ENCODE peak calls at places on chromosome 1, in seven cellular contexts. One of them, this sample, is unnamed.
A peak's percentile ranks its signal among the peaks of the same experiment; 100 is the strongest.

GRCh38 chr1:168825129-168825528 is 96.1 kb upstream of the DPT start:
- DNase-seq in stimulated activated CD4-positive, alpha-beta T cell treated with anti-CD3 and anti-CD28 coated beads, Interleukin-2, amount 100 ng/mL, for 24 hours: no peak
- DNase-seq in T follicular helper cell: no peak
- DNase-seq in cardiac fibroblast: no peak
- DNase-seq in retina: no peak
- DNase-seq in frontal cortex: no peak
- DNase-seq in NCI-H1092: no peak
- DNase-seq in this sample: no peak

GRCh38 chr1:9340172-9340854 is 47.6 kb downstream of the SPSB1 start:
- DNase-seq in stimulated activated CD4-positive, alpha-beta T cell treated with anti-CD3 and anti-CD28 coated beads, Interleukin-2, amount 100 ng/mL, for 24 hours: no peak
- DNase-seq in T follicular helper cell: no peak
- DNase-seq in cardiac fibroblast: peak; percentile 35
- DNase-seq in retina: no peak
- DNase-seq in frontal cortex: no peak
- DNase-seq in NCI-H1092: no peak
- DNase-seq in this sample: no peak

GRCh38 chr1:36222481-36223372 is 1.5 kb upstream of the THRAP3 start:
- DNase-seq in stimulated activated CD4-positive, alpha-beta T cell treated with anti-CD3 and anti-CD28 coated beads, Interleukin-2, amount 100 ng/mL, for 24 hours: no peak
- DNase-seq in T follicular helper cell: no peak
- DNase-seq in cardiac fibroblast: peak; percentile 35
- DNase-seq in retina: no peak
- DNase-seq in frontal cortex: no peak
- DNase-seq in NCI-H1092: no peak
- DNase-seq in this sample: no peak

GRCh38 chr1:47324682-47325081 is 8.9 kb upstream of the CMPK1 start:
- DNase-seq in stimulated activated CD4-positive, alpha-beta T cell treated with anti-CD3 and anti-CD28 coated beads, Interleukin-2, amount 100 ng/mL, for 24 hours: no peak
- DNase-seq in T follicular helper cell: no peak
- DNase-seq in cardiac fibroblast: no peak
- DNase-seq in retina: no peak
- DNase-seq in frontal cortex: no peak
- DNase-seq in NCI-H1092: no peak
- DNase-seq in this sample: no peak

GRCh38 chr1:109434484-109434883 is 8.2 kb upstream of the PSMA5 start:
- DNase-seq in stimulated activated CD4-positive, alpha-beta T cell treated with anti-CD3 and anti-CD28 coated beads, Interleukin-2, amount 100 ng/mL, for 24 hours: no peak
- DNase-seq in T follicular helper cell: no peak
- DNase-seq in cardiac fibroblast: no peak
- DNase-seq in retina: no peak
- DNase-seq in frontal cortex: no peak
- DNase-seq in NCI-H1092: no peak
- DNase-seq in this sample: no peak

GRCh38 chr1:37471345-37472231 is 2.8 kb upstream of the ZC3H12A start:
- DNase-seq in stimulated activated CD4-positive, alpha-beta T cell treated with anti-CD3 and anti-CD28 coated beads, Interleukin-2, amount 100 ng/mL, for 24 hours: no peak
- DNase-seq in T follicular helper cell: no peak
- DNase-seq in cardiac fibroblast: peak; percentile 93
- DNase-seq in retina: peak; percentile 56
- DNase-seq in frontal cortex: peak; percentile 64
- DNase-seq in NCI-H1092: no peak
- DNase-seq in this sample: peak; percentile 45

GRCh38 chr1:100810360-100810759 is 84.3 kb downstream of the EXTL2 start:
- DNase-seq in stimulated activated CD4-positive, alpha-beta T cell treated with anti-CD3 and anti-CD28 coated beads, Interleukin-2, amount 100 ng/mL, for 24 hours: no peak
- DNase-seq in T follicular helper cell: no peak
- DNase-seq in cardiac fibroblast: peak; percentile 64
- DNase-seq in retina: no peak
- DNase-seq in frontal cortex: no peak
- DNase-seq in NCI-H1092: no peak
- DNase-seq in this sample: no peak

GRCh38 chr1:952201-952600 is 6.9 kb downstream of the NOC2L start:
- DNase-seq in stimulated activated CD4-positive, alpha-beta T cell treated with anti-CD3 and anti-CD28 coated beads, Interleukin-2, amount 100 ng/mL, for 24 hours: no peak
- DNase-seq in T follicular helper cell: no peak
- DNase-seq in cardiac fibroblast: no peak
- DNase-seq in retina: no peak
- DNase-seq in frontal cortex: no peak
- DNase-seq in NCI-H1092: no peak
- DNase-seq in this sample: no peak

GRCh38 chr1:61157420-61157987 is 75.1 kb downstream of the NFIA start:
- DNase-seq in stimulated activated CD4-positive, alpha-beta T cell treated with anti-CD3 and anti-CD28 coated beads, Interleukin-2, amount 100 ng/mL, for 24 hours: no peak
- DNase-seq in T follicular helper cell: no peak
- DNase-seq in cardiac fibroblast: peak; percentile 58
- DNase-seq in retina: no peak
- DNase-seq in frontal cortex: peak; percentile 4
- DNase-seq in NCI-H1092: no peak
- DNase-seq in this sample: peak; percentile 92

GRCh38 chr1:209435654-209436566 is 147.6 kb upstream of the CAMK1G start:
- DNase-seq in stimulated activated CD4-positive, alpha-beta T cell treated with anti-CD3 and anti-CD28 coated beads, Interleukin-2, amount 100 ng/mL, for 24 hours: peak; percentile 21
- DNase-seq in T follicular helper cell: no peak
- DNase-seq in cardiac fibroblast: peak; percentile 82
- DNase-seq in retina: peak; percentile 71
- DNase-seq in frontal cortex: no peak
- DNase-seq in NCI-H1092: peak; percentile 66
- DNase-seq in this sample: peak; percentile 74

GRCh38 chr1:99252630-99253029 is 11.7 kb upstream of the PLPPR4 start:
- DNase-seq in stimulated activated CD4-positive, alpha-beta T cell treated with anti-CD3 and anti-CD28 coated beads, Interleukin-2, amount 100 ng/mL, for 24 hours: no peak
- DNase-seq in T follicular helper cell: no peak
- DNase-seq in cardiac fibroblast: no peak
- DNase-seq in retina: no peak
- DNase-seq in frontal cortex: no peak
- DNase-seq in NCI-H1092: no peak
- DNase-seq in this sample: no peak

GRCh38 chr1:196214866-196215265 is 393.4 kb downstream of the KCNT2 start:
- DNase-seq in stimulated activated CD4-positive, alpha-beta T cell treated with anti-CD3 and anti-CD28 coated beads, Interleukin-2, amount 100 ng/mL, for 24 hours: no peak
- DNase-seq in T follicular helper cell: no peak
- DNase-seq in cardiac fibroblast: no peak
- DNase-seq in retina: no peak
- DNase-seq in frontal cortex: no peak
- DNase-seq in NCI-H1092: no peak
- DNase-seq in this sample: no peak

GRCh38 chr1:211781260-211781659 is 49.3 kb downstream of the LPGAT1 start:
- DNase-seq in stimulated activated CD4-positive, alpha-beta T cell treated with anti-CD3 and anti-CD28 coated beads, Interleukin-2, amount 100 ng/mL, for 24 hours: no peak
- DNase-seq in T follicular helper cell: no peak
- DNase-seq in cardiac fibroblast: no peak
- DNase-seq in retina: no peak
- DNase-seq in frontal cortex: no peak
- DNase-seq in NCI-H1092: no peak
- DNase-seq in this sample: no peak

GRCh38 chr1:81662913-81663526 is 137.7 kb upstream of the ADGRL2 start:
- DNase-seq in stimulated activated CD4-positive, alpha-beta T cell treated with anti-CD3 and anti-CD28 coated beads, Interleukin-2, amount 100 ng/mL, for 24 hours: no peak
- DNase-seq in T follicular helper cell: no peak
- DNase-seq in cardiac fibroblast: no peak
- DNase-seq in retina: no peak
- DNase-seq in frontal cortex: no peak
- DNase-seq in NCI-H1092: no peak
- DNase-seq in this sample: no peak

GRCh38 chr1:71350805-71351204 is 270.0 kb upstream of the ZRANB2 start:
- DNase-seq in stimulated activated CD4-positive, alpha-beta T cell treated with anti-CD3 and anti-CD28 coated beads, Interleukin-2, amount 100 ng/mL, for 24 hours: no peak
- DNase-seq in T follicular helper cell: no peak
- DNase-seq in cardiac fibroblast: peak; percentile 72
- DNase-seq in retina: no peak
- DNase-seq in frontal cortex: no peak
- DNase-seq in NCI-H1092: no peak
- DNase-seq in this sample: no peak

GRCh38 chr1:226123591-226124471 is 61.3 kb downstream of the H3-3A start:
- DNase-seq in stimulated activated CD4-positive, alpha-beta T cell treated with anti-CD3 and anti-CD28 coated beads, Interleukin-2, amount 100 ng/mL, for 24 hours: no peak
- DNase-seq in T follicular helper cell: no peak
- DNase-seq in cardiac fibroblast: peak; percentile 29
- DNase-seq in retina: no peak
- DNase-seq in frontal cortex: no peak
- DNase-seq in NCI-H1092: no peak
- DNase-seq in this sample: no peak

GRCh38 chr1:192610114-192610958 is 25.6 kb upstream of the RGS13 start:
- DNase-seq in stimulated activated CD4-positive, alpha-beta T cell treated with anti-CD3 and anti-CD28 coated beads, Interleukin-2, amount 100 ng/mL, for 24 hours: no peak
- DNase-seq in T follicular helper cell: no peak
- DNase-seq in cardiac fibroblast: peak; percentile 62
- DNase-seq in retina: no peak
- DNase-seq in frontal cortex: no peak
- DNase-seq in NCI-H1092: no peak
- DNase-seq in this sample: peak; percentile 63

GRCh38 chr1:178953538-178954207 is 72.0 kb upstream of the FAM20B start:
- DNase-seq in stimulated activated CD4-positive, alpha-beta T cell treated with anti-CD3 and anti-CD28 coated beads, Interleukin-2, amount 100 ng/mL, for 24 hours: no peak
- DNase-seq in T follicular helper cell: no peak
- DNase-seq in cardiac fibroblast: no peak
- DNase-seq in retina: no peak
- DNase-seq in frontal cortex: no peak
- DNase-seq in NCI-H1092: no peak
- DNase-seq in this sample: no peak

GRCh38 chr1:198087831-198088230 is 69.0 kb upstream of the NEK7 start:
- DNase-seq in stimulated activated CD4-positive, alpha-beta T cell treated with anti-CD3 and anti-CD28 coated beads, Interleukin-2, amount 100 ng/mL, for 24 hours: no peak
- DNase-seq in T follicular helper cell: no peak
- DNase-seq in cardiac fibroblast: no peak
- DNase-seq in retina: no peak
- DNase-seq in frontal cortex: no peak
- DNase-seq in NCI-H1092: no peak
- DNase-seq in this sample: no peak

GRCh38 chr1:44273560-44274292 is 60.5 kb downstream of the DMAP1 start:
- DNase-seq in stimulated activated CD4-positive, alpha-beta T cell treated with anti-CD3 and anti-CD28 coated beads, Interleukin-2, amount 100 ng/mL, for 24 hours: no peak
- DNase-seq in T follicular helper cell: no peak
- DNase-seq in cardiac fibroblast: no peak
- DNase-seq in retina: no peak
- DNase-seq in frontal cortex: no peak
- DNase-seq in NCI-H1092: no peak
- DNase-seq in this sample: no peak

GRCh38 chr1:224736619-224737352 is 120.7 kb downstream of the CNIH3 start:
- DNase-seq in stimulated activated CD4-positive, alpha-beta T cell treated with anti-CD3 and anti-CD28 coated beads, Interleukin-2, amount 100 ng/mL, for 24 hours: no peak
- DNase-seq in T follicular helper cell: no peak
- DNase-seq in cardiac fibroblast: peak; percentile 72
- DNase-seq in retina: peak; percentile 52
- DNase-seq in frontal cortex: peak; percentile 11
- DNase-seq in NCI-H1092: no peak
- DNase-seq in this sample: peak; percentile 9

GRCh38 chr1:33741749-33742148 is 122.1 kb upstream of the HMGB4 start:
- DNase-seq in stimulated activated CD4-positive, alpha-beta T cell treated with anti-CD3 and anti-CD28 coated beads, Interleukin-2, amount 100 ng/mL, for 24 hours: no peak
- DNase-seq in T follicular helper cell: no peak
- DNase-seq in cardiac fibroblast: no peak
- DNase-seq in retina: no peak
- DNase-seq in frontal cortex: no peak
- DNase-seq in NCI-H1092: no peak
- DNase-seq in this sample: no peak

GRCh38 chr1:15424981-15425380 is 13.3 kb upstream of the CTRC start:
- DNase-seq in stimulated activated CD4-positive, alpha-beta T cell treated with anti-CD3 and anti-CD28 coated beads, Interleukin-2, amount 100 ng/mL, for 24 hours: no peak
- DNase-seq in T follicular helper cell: no peak
- DNase-seq in cardiac fibroblast: no peak
- DNase-seq in retina: no peak
- DNase-seq in frontal cortex: no peak
- DNase-seq in NCI-H1092: no peak
- DNase-seq in this sample: no peak

GRCh38 chr1:116346943-116347673 is 25.9 kb upstream of the ATP1A1 start:
- DNase-seq in stimulated activated CD4-positive, alpha-beta T cell treated with anti-CD3 and anti-CD28 coated beads, Interleukin-2, amount 100 ng/mL, for 24 hours: no peak
- DNase-seq in T follicular helper cell: no peak
- DNase-seq in cardiac fibroblast: no peak
- DNase-seq in retina: no peak
- DNase-seq in frontal cortex: no peak
- DNase-seq in NCI-H1092: no peak
- DNase-seq in this sample: no peak

GRCh38 chr1:36342426-36343185 is 19.2 kb upstream of the EVA1B start:
- DNase-seq in stimulated activated CD4-positive, alpha-beta T cell treated with anti-CD3 and anti-CD28 coated beads, Interleukin-2, amount 100 ng/mL, for 24 hours: peak; percentile 68
- DNase-seq in T follicular helper cell: peak; percentile 57
- DNase-seq in cardiac fibroblast: peak; percentile 84
- DNase-seq in retina: no peak
- DNase-seq in frontal cortex: peak; percentile 53
- DNase-seq in NCI-H1092: no peak
- DNase-seq in this sample: peak; percentile 24

GRCh38 chr1:94265011-94265422 is 27.6 kb upstream of the ARHGAP29 start:
- DNase-seq in stimulated activated CD4-positive, alpha-beta T cell treated with anti-CD3 and anti-CD28 coated beads, Interleukin-2, amount 100 ng/mL, for 24 hours: no peak
- DNase-seq in T follicular helper cell: no peak
- DNase-seq in cardiac fibroblast: no peak
- DNase-seq in retina: no peak
- DNase-seq in frontal cortex: no peak
- DNase-seq in NCI-H1092: no peak
- DNase-seq in this sample: no peak

GRCh38 chr1:187476671-187477070 is 647.9 kb downstream of the PLA2G4A start:
- DNase-seq in stimulated activated CD4-positive, alpha-beta T cell treated with anti-CD3 and anti-CD28 coated beads, Interleukin-2, amount 100 ng/mL, for 24 hours: no peak
- DNase-seq in T follicular helper cell: no peak
- DNase-seq in cardiac fibroblast: peak; percentile 13
- DNase-seq in retina: no peak
- DNase-seq in frontal cortex: no peak
- DNase-seq in NCI-H1092: peak; percentile 6
- DNase-seq in this sample: peak; percentile 10

GRCh38 chr1:167899253-167899681 is 14.7 kb downstream of the ADCY10 start:
- DNase-seq in stimulated activated CD4-positive, alpha-beta T cell treated with anti-CD3 and anti-CD28 coated beads, Interleukin-2, amount 100 ng/mL, for 24 hours: no peak
- DNase-seq in T follicular helper cell: no peak
- DNase-seq in cardiac fibroblast: peak; percentile 29
- DNase-seq in retina: no peak
- DNase-seq in frontal cortex: no peak
- DNase-seq in NCI-H1092: no peak
- DNase-seq in this sample: no peak

GRCh38 chr1:155485222-155485621 is 77.4 kb downstream of the ASH1L start:
- DNase-seq in stimulated activated CD4-positive, alpha-beta T cell treated with anti-CD3 and anti-CD28 coated beads, Interleukin-2, amount 100 ng/mL, for 24 hours: no peak
- DNase-seq in T follicular helper cell: no peak
- DNase-seq in cardiac fibroblast: no peak
- DNase-seq in retina: no peak
- DNase-seq in frontal cortex: no peak
- DNase-seq in NCI-H1092: no peak
- DNase-seq in this sample: no peak

GRCh38 chr1:20141466-20141865 is 2.3 kb downstream of the PLA2G2F start:
- DNase-seq in stimulated activated CD4-positive, alpha-beta T cell treated with anti-CD3 and anti-CD28 coated beads, Interleukin-2, amount 100 ng/mL, for 24 hours: no peak
- DNase-seq in T follicular helper cell: no peak
- DNase-seq in cardiac fibroblast: no peak
- DNase-seq in retina: no peak
- DNase-seq in frontal cortex: no peak
- DNase-seq in NCI-H1092: no peak
- DNase-seq in this sample: no peak

GRCh38 chr1:84386716-84387479 is 11.4 kb upstream of the DNASE2B start:
- DNase-seq in stimulated activated CD4-positive, alpha-beta T cell treated with anti-CD3 and anti-CD28 coated beads, Interleukin-2, amount 100 ng/mL, for 24 hours: no peak
- DNase-seq in T follicular helper cell: no peak
- DNase-seq in cardiac fibroblast: peak; percentile 32
- DNase-seq in retina: no peak
- DNase-seq in frontal cortex: no peak
- DNase-seq in NCI-H1092: no peak
- DNase-seq in this sample: no peak

GRCh38 chr1:61631436-61631835 is 93.5 kb downstream of the TM2D1 start:
- DNase-seq in stimulated activated CD4-positive, alpha-beta T cell treated with anti-CD3 and anti-CD28 coated beads, Interleukin-2, amount 100 ng/mL, for 24 hours: no peak
- DNase-seq in T follicular helper cell: no peak
- DNase-seq in cardiac fibroblast: no peak
- DNase-seq in retina: no peak
- DNase-seq in frontal cortex: no peak
- DNase-seq in NCI-H1092: no peak
- DNase-seq in this sample: no peak

This sample was measured in OCI-M1.